ENCODE peak calls at places on chromosomes 6 and 20, in five cellular contexts. P, Z, M, T and V are unnamed samples.

GRCh38 chr6:10030942-10031537 is 383.8 kb downstream of the TFAP2A start:
- DNase-seq in P (no peak), Z (no peak), M (no peak), T (no peak), V (no peak)

GRCh38 chr6:139763468-139764214 is 389.2 kb upstream of the CITED2 start:
- DNase-seq in P (peak), Z (peak), M (peak), T (no peak), V (no peak)

GRCh38 chr20:472137-472846 is 10.0 kb upstream of the TBC1D20 start:
- DNase-seq in P (no peak), Z (no peak), M (no peak), T (no peak), V (no peak)

GRCh38 chr6:158060447-158061360 is 79.0 kb downstream of the SYNJ2 start:
- DNase-seq in P (peak), Z (peak), M (peak), T (peak), V (no peak)

GRCh38 chr6:153210083-153210482 is 79.0 kb upstream of the RGS17 start:
- DNase-seq in P (peak), Z (peak), M (peak), T (no peak), V (no peak)

GRCh38 chr6:148565931-148566663 is 180.7 kb upstream of the UST start:
- DNase-seq in P (peak), Z (peak), M (peak), T (no peak), V (no peak)

GRCh38 chr20:10288954-10289646 is 70.5 kb downstream of the SNAP25 start:
- DNase-seq in P (no peak), Z (no peak), M (no peak), T (no peak), V (no peak)

GRCh38 chr6:4351857-4352669 is 216.7 kb upstream of the ECI2 start:
- DNase-seq in P (peak), Z (peak), M (peak), T (peak), V (no peak)

GRCh38 chr6:78909391-78909790 is 42.0 kb downstream of the IRAK1BP1 start:
- DNase-seq in P (peak), Z (peak), M (peak), T (no peak), V (no peak)

GRCh38 chr6:42960243-42961019 is at the start of gene GNMT:
- DNase-seq in P (no peak), Z (no peak), M (no peak), T (peak), V (peak)

GRCh38 chr6:99425647-99426453 is 742 bp upstream of the PNISR start:
- DNase-seq in P (peak), Z (peak), M (peak), T (peak), V (peak)

GRCh38 chr20:63296411-63297299 is 3.7 kb downstream of the COL20A1 start:
- DNase-seq in P (no peak), Z (no peak), M (no peak), T (no peak), V (no peak)

GRCh38 chr6:6351626-6352025 is 31.2 kb upstream of the F13A1 start:
- DNase-seq in P (no peak), Z (no peak), M (no peak), T (no peak), V (no peak)

GRCh38 chr6:116170358-116171057 is 44.6 kb upstream of the COL10A1 start:
- DNase-seq in P (no peak), Z (no peak), M (no peak), T (no peak), V (no peak)

GRCh38 chr6:159324599-159324998 is 155.4 kb downstream of the FNDC1 start:
- DNase-seq in P (no peak), Z (no peak), M (no peak), T (no peak), V (no peak)

GRCh38 chr6:129033173-129033572 is 150.2 kb downstream of the LAMA2 start:
- DNase-seq in P (no peak), Z (no peak), M (no peak), T (no peak), V (no peak)

GRCh38 chr6:169853196-169854082 is 102.0 kb downstream of the ERMARD start:
- DNase-seq in P (no peak), Z (no peak), M (no peak), T (no peak), V (no peak)

DNA sequence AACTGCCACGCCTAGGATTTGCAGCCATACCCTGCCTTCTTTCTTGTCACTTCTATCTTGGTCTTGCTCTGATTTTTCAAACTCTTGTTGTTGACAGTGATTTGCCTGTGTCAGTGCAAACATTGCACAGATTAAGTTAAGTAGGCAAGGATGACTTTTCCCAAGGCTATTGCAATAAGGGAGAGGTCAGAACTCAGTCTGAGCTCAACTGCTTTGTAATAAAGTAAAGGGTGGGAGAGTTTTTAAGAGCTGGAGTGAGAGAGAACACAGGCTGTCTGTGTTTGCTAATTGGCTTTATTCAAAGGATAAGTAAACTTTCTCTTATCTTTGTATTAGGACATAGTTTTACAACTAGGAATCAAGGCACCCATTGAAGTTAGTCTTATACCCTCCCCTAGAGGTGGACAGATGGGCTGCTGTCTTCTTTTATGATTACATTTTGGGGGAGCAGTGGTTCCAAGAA is 448.6 kb downstream of the PHF3 start:
- DNase-seq in P (no peak), Z (peak), M (no peak), T (no peak), V (no peak)
- TF ChIP-seq CTCF in P (no peak), Z (no peak), M (no peak), T (no peak), V (no peak)

GRCh38 chr6:67009818-67010217 is 1302.8 kb upstream of the EYS start:
- DNase-seq in P (no peak), Z (no peak), M (no peak), T (no peak), V (peak)
- TF ChIP-seq CTCF in P (no peak), Z (no peak), M (no peak), T (no peak), V (peak)

GRCh38 chr20:31567380-31567720 is 37.7 kb upstream of the ID1 start:
- DNase-seq in P (no peak), Z (no peak), M (no peak), T (no peak), V (no peak)

GRCh38 chr20:31566658-31567379 is 38.3 kb upstream of the ID1 start:
- DNase-seq in P (no peak), Z (no peak), M (no peak), T (no peak), V (peak)

GRCh38 chr20:31568773-31569162 is 36.3 kb upstream of the ID1 start:
- DNase-seq in P (no peak), Z (no peak), M (no peak), T (no peak), V (no peak)

GRCh38 chr20:31569163-31570020 is 35.7 kb upstream of the ID1 start:
- DNase-seq in P (peak), Z (peak), M (peak), T (peak), V (peak)

GRCh38 chr20:31568041-31568731 is 36.9 kb upstream of the ID1 start:
- DNase-seq in P (peak), Z (no peak), M (no peak), T (no peak), V (no peak)
- TF ChIP-seq CTCF in P (no peak), Z (no peak), M (no peak), T (no peak), V (no peak)

GRCh38 chr20:51767867-51768758 is at the start of gene ATP9A:
- DNase-seq in P (peak), Z (peak), M (no peak), T (peak), V (no peak)
- TF ChIP-seq CTCF in P (no peak), Z (no peak), M (no peak), T (no peak), V (no peak)

GRCh38 chr6:15408758-15409157 is 162.9 kb downstream of the JARID2 start:
- DNase-seq in P (no peak), Z (no peak), M (no peak), T (no peak), V (no peak)

GRCh38 chr6:15411766-15412165 is 165.9 kb downstream of the JARID2 start:
- DNase-seq in P (no peak), Z (no peak), M (no peak), T (no peak), V (no peak)

GRCh38 chr6:15410752-15411151 is 164.9 kb downstream of the JARID2 start:
- DNase-seq in P (no peak), Z (no peak), M (no peak), T (no peak), V (no peak)

GRCh38 chr6:15409301-15410125 is 163.6 kb downstream of the JARID2 start:
- DNase-seq in P (no peak), Z (no peak), M (no peak), T (no peak), V (no peak)

DNA sequence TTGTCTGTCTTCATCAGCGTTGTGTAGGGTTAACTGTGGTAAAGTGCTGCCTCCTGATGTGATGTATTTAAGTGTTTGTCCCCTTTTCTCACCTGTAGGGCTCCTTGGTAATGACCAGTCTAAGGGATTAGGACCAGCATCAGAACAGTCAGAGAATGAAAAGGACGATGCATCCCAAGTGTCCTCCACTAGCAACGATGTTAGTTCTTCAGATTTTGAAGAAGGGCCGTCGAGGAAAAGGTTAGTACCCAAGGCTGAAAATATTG is 164.2 kb downstream of the JARID2 start:
- DNase-seq in P (no peak), Z (no peak), M (no peak), T (no peak), V (no peak)
- TF ChIP-seq CTCF in P (no peak), Z (no peak), M (no peak), T (no peak), V (no peak)

DNA sequence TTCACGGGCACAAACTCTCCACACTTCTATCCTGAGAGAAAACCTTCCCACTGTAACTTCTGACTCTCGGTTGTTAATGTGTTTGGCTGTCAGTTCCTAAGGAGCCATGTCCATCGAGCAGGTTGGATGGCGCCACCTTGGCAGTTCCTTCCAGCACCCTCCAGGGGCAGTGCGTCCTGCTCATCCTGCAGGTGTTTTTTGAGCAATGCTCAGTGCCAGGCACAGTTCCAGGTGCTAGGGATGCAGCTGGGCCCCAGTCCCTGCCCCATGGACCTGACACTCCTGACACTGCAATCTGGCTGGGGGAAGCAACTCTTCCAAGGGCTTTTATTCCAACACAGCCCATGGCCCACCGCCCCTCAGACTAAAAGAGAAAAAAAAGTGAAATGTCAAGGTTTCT is 376.4 kb downstream of the PREX1 start:
- DNase-seq in P (no peak), Z (no peak), M (no peak), T (no peak), V (no peak)
- TF ChIP-seq CTCF in P (no peak), Z (no peak), M (no peak), T (no peak), V (peak)

DNA sequence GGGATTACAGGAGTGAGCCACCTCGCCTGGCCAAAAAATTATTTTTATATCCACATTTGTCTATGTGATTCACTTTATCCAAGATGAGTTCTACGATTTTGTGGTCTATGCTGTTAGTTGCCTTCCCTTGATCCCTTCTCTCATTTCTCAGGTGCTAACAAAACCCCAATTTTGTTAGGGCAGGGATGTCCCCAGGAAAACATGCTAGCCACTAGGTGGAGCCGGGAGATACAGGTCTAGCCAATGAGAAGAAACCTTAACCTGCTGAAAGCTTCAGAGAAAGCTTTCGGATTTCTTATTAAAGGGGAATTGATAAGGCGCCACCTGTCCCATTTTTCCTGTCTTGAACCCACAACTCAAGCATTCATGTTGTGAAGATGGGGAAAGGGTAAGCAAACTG is 167.4 kb upstream of the OLIG3 start:
- DNase-seq in P (peak), Z (peak), M (peak), T (no peak), V (peak)
- TF ChIP-seq CTCF in P (peak), Z (peak), M (peak), T (peak), V (peak)

GRCh38 chr6:16338577-16339262 is 100.3 kb downstream of the GMPR start:
- DNase-seq in P (peak), Z (peak), M (peak), T (peak), V (no peak)

GRCh38 chr6:16336056-16336810 is 97.8 kb downstream of the GMPR start:
- DNase-seq in P (peak), Z (no peak), M (no peak), T (no peak), V (no peak)

GRCh38 chr6:16335176-16335575 is 96.8 kb downstream of the GMPR start:
- DNase-seq in P (peak), Z (no peak), M (no peak), T (no peak), V (no peak)

GRCh38 chr6:16337280-16337975 is 99.0 kb downstream of the GMPR start:
- DNase-seq in P (peak), Z (peak), M (peak), T (peak), V (no peak)

GRCh38 chr6:16339263-16339587 is 100.8 kb downstream of the GMPR start:
- DNase-seq in P (no peak), Z (no peak), M (no peak), T (no peak), V (no peak)
- TF ChIP-seq CTCF in P (no peak), Z (no peak), M (no peak), T (no peak), V (no peak)